ENCODE peak calls at places on chromosome 9, in nine cellular contexts. B is NT2/D1; Z is right cardiac atrium; S is GM23248; N is fibroblast of lung; F is A549; L is trophoblast cell; O is fibroblast of the aortic adventitia; T is CD8-positive, alpha-beta memory T cell. J is an unnamed sample.

GRCh38 chr9:135221951-135222631 is 134.6 kb downstream of the OLFM1 start:
- DNase-seq in B (no peak), Z (no peak), S (no peak), N (no peak), F (no peak), L (no peak), O (no peak), T (no peak), J (no peak)

GRCh38 chr9:130302785-130303612 is 37.4 kb downstream of the HMCN2 start:
- DNase-seq in B (no peak), Z (peak), S (no peak), N (no peak), F (no peak), L (no peak), O (no peak), T (no peak), J (no peak)

GRCh38 chr9:92986175-92987110 is 39.1 kb downstream of the FGD3 start:
- DNase-seq in B (no peak), Z (no peak), S (peak), N (peak), F (peak), L (no peak), O (peak), T (no peak), J (no peak)

GRCh38 chr9:133726401-133727276 is 11.5 kb downstream of the SARDH start:
- DNase-seq in B (no peak), Z (no peak), S (peak), N (peak), F (peak), L (peak), O (peak), T (peak), J (peak)

GRCh38 chr9:27749838-27750237 is 176.6 kb upstream of the C9orf72 start:
- DNase-seq in B (peak), Z (no peak), S (no peak), N (no peak), F (no peak), L (no peak), O (no peak), T (no peak), J (no peak)

GRCh38 chr9:87878930-87879603 is 3.6 kb upstream of the SPATA31E1 start:
- DNase-seq in B (no peak), Z (no peak), S (peak), N (peak), F (peak), L (no peak), O (peak), T (no peak), J (no peak)

GRCh38 chr9:16642421-16643109 is 227.9 kb downstream of the BNC2 start:
- DNase-seq in B (no peak), Z (no peak), S (peak), N (no peak), F (no peak), L (no peak), O (no peak), T (no peak), J (no peak)

GRCh38 chr9:115117999-115118470 is at the start of gene TNC:
- DNase-seq in B (peak), Z (peak), S (peak), N (peak), F (peak), L (no peak), O (peak), T (no peak), J (peak)

GRCh38 chr9:86246752-86247161 is 12.7 kb downstream of the C9orf153 start:
- DNase-seq in B (no peak), Z (peak), S (no peak), N (peak), F (peak), L (no peak), O (no peak), T (no peak), J (no peak)

GRCh38 chr9:32698706-32699277 is 63.3 kb upstream of the TAF1L start:
- DNase-seq in B (no peak), Z (no peak), S (no peak), N (no peak), F (no peak), L (no peak), O (no peak), T (no peak), J (no peak)

GRCh38 chr9:103277240-103277639 is 282.1 kb downstream of the CYLC2 start:
- DNase-seq in B (no peak), Z (no peak), S (no peak), N (no peak), F (no peak), L (no peak), O (no peak), T (no peak), J (no peak)

GRCh38 chr9:18294229-18294628 is 179.7 kb upstream of the ADAMTSL1 start:
- DNase-seq in B (no peak), Z (no peak), S (no peak), N (no peak), F (no peak), L (no peak), O (no peak), T (no peak), J (no peak)

GRCh38 chr9:87212563-87213154 is 265.4 kb upstream of the GAS1 start:
- DNase-seq in B (no peak), Z (no peak), S (peak), N (no peak), F (no peak), L (peak), O (no peak), T (no peak), J (no peak)

GRCh38 chr9:1434082-1434481 is 383.9 kb downstream of the DMRT2 start:
- DNase-seq in B (no peak), Z (no peak), S (peak), N (no peak), F (no peak), L (no peak), O (no peak), T (no peak), J (no peak)

GRCh38 chr9:120353501-120353900 is 226.5 kb downstream of the CDK5RAP2 start:
- DNase-seq in B (no peak), Z (no peak), S (peak), N (peak), F (no peak), L (no peak), O (peak), T (no peak), J (no peak)

GRCh38 chr9:126699401-126699851 is 85.7 kb downstream of the LMX1B start:
- DNase-seq in B (no peak), Z (no peak), S (no peak), N (no peak), F (no peak), L (no peak), O (no peak), T (no peak), J (no peak)

GRCh38 chr9:135522931-135523330 is 1.7 kb downstream of the LCN1 start:
- DNase-seq in B (no peak), Z (no peak), S (no peak), N (no peak), F (no peak), L (no peak), O (no peak), T (no peak), J (no peak)

GRCh38 chr9:116096046-116096445 is 57.5 kb upstream of the PAPPA start:
- DNase-seq in B (no peak), Z (no peak), S (peak), N (no peak), F (no peak), L (no peak), O (no peak), T (no peak), J (no peak)

GRCh38 chr9:35658894-35659220 is 765 bp downstream of the CCDC107 start:
- DNase-seq in B (no peak), Z (peak), S (peak), N (peak), F (peak), L (peak), O (peak), T (no peak), J (peak)

GRCh38 chr9:91395106-91395552 is 28.5 kb downstream of the NFIL3 start:
- DNase-seq in B (no peak), Z (no peak), S (peak), N (peak), F (peak), L (peak), O (peak), T (no peak), J (no peak)

GRCh38 chr9:137078701-137079400 is 1.5 kb downstream of the UAP1L1 start:
- DNase-seq in B (no peak), Z (no peak), S (no peak), N (no peak), F (no peak), L (peak), O (no peak), T (no peak), J (no peak)
- H3K4me3 ChIP-seq in B (peak), Z (no peak), S (no peak), N (peak), F (no peak), L (no peak), O (peak), T (peak), J (peak)

DNA sequence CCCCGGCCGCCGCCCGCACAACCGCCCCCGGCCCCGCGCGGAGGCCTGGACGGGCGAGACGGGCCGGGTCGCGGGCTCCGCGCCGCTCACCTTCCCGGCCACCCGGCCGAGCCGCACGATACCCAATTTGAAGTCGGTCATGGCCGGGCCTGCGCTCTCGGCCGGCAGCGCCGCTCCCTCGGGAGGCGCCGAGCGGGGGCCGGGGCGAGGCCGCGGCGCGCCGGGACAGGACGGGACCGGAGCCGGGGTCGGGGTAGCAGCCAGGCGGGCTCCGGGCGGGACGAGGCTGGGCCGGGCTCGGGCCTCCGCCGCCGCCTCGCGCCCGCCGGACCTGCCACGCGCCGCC is 216 bp downstream of the ZMYND19 start:
- DNase-seq in B (no peak), Z (no peak), S (no peak), N (no peak), F (no peak), L (no peak), O (no peak), T (no peak), J (no peak)
- H3K4me3 ChIP-seq in B (peak), Z (peak), S (peak), N (no peak), F (peak), L (peak), O (peak), T (no peak), J (peak)

DNA sequence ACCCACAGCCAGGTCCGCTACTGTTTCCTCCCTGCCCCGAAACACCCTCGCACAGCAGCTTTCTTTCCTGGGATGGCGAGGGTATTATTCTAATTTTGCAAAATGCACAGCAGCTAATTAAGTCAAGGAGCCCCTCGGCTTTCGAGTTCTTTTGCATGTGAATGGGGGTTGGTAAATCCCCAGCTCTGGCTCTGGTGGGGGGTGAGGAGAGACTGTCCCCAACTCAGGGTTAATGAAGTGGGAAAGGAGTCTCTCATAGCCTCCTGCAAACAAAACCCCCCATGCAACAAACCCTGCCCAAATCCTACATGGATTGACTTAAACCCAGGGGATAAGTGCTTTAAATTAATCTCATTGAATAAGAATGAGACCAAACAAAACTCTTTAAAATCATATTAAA is 8.8 kb downstream of the BARHL1 start:
- DNase-seq in B (peak), Z (no peak), S (no peak), N (no peak), F (no peak), L (no peak), O (no peak), T (no peak), J (no peak)
- H3K4me3 ChIP-seq in B (peak), Z (no peak), S (no peak), N (no peak), F (no peak), L (no peak), O (no peak), T (no peak), J (no peak)

DNA sequence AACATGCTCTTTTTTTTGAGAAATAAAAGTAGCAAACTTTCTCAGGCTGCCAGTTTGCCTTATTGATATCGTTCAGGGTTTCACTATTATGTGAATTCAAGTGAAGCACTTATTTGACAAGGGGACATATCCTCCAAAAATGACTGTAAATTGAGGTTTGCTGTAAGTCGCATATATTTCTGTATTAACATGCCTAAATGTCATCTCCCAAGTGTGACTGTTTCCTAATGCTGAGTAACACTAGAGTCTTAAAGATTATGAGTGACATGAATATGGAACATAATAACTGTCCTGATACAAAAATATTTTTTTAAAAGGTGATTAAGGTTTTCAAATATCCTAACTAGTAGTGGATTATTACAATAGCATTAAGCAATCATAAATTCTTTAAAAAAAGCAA is 3.7 kb downstream of the NFIB start:
- DNase-seq in B (no peak), Z (no peak), S (no peak), N (peak), F (no peak), L (no peak), O (peak), T (no peak), J (no peak)
- H3K4me3 ChIP-seq in B (no peak), Z (peak), S (no peak), N (peak), F (peak), L (no peak), O (peak), T (no peak), J (no peak)

DNA sequence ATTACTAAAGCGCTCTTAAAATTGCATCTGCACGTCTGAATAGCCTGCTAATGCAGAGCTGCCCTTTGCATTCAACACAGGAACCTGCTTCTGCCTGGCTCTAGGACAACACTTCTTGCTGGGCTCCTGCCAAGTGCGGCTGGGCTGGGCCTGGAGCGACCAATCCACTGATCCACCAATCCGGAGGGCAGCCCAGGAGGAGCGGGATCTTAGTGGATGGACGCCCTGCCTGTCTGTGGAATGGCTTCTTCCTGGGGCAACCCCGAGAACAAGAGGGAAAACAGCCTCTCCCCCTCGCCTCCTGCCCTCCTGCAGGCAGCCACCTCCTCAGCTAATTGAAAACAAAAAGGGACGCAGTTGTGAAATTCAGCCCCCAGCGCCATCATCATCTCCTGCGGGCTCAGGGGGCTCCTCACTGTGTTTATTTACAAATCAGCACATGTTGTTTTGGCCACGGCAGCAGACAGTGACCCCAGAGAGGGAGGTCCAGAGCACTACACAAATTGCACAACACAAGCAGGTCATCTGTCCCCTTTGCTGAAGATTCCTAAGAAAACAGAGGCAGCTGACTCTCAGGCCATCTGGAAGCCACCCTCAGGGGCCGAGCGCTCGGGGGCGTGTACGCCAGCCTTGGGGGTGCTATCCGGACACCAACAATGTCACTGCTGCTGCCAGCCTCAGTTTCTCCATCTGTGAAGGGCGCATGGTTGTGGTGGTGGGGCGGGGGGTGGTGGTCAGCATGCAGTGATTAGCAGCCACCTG is 57.3 kb downstream of the GADD45G start:
- DNase-seq in B (peak), Z (peak), S (peak), N (peak), F (peak), L (peak), O (peak), T (no peak), J (peak)
- H3K4me3 ChIP-seq in B (no peak), Z (peak), S (peak), N (no peak), F (peak), L (no peak), O (no peak), T (no peak), J (no peak)

GRCh38 chr9:106069241-106069640 is 374.9 kb downstream of the TMEM38B start:
- DNase-seq in B (no peak), Z (no peak), S (no peak), N (peak), F (no peak), L (no peak), O (no peak), T (no peak), J (no peak)

GRCh38 chr9:106075568-106075967 is 381.2 kb downstream of the TMEM38B start:
- DNase-seq in B (no peak), Z (no peak), S (no peak), N (no peak), F (no peak), L (no peak), O (no peak), T (no peak), J (no peak)

GRCh38 chr9:106075991-106076390 is 381.6 kb downstream of the TMEM38B start:
- DNase-seq in B (no peak), Z (no peak), S (peak), N (peak), F (no peak), L (no peak), O (no peak), T (no peak), J (peak)

GRCh38 chr9:106074006-106074405 is 379.7 kb downstream of the TMEM38B start:
- DNase-seq in B (no peak), Z (no peak), S (no peak), N (no peak), F (no peak), L (no peak), O (no peak), T (no peak), J (no peak)

GRCh38 chr9:106072421-106072820 is 378.1 kb downstream of the TMEM38B start:
- DNase-seq in B (no peak), Z (no peak), S (no peak), N (no peak), F (no peak), L (no peak), O (no peak), T (no peak), J (no peak)
- H3K4me3 ChIP-seq in B (no peak), Z (no peak), S (no peak), N (no peak), F (no peak), L (no peak), O (no peak), T (no peak), J (no peak)

GRCh38 chr9:73093016-73093739 is 58.5 kb upstream of the ANXA1 start:
- DNase-seq in B (no peak), Z (no peak), S (peak), N (no peak), F (no peak), L (no peak), O (no peak), T (no peak), J (no peak)
- H3K4me3 ChIP-seq in B (no peak), Z (no peak), S (peak), N (peak), F (peak), L (no peak), O (no peak), T (no peak), J (peak)